ENCODE peak calls at places on chromosomes 5 and 9, in ten cellular contexts. One of them, this sample, is unnamed.

GRCh38 chr9:95008151-95008771 is 281.8 kb downstream of the AOPEP start:
- DNase-seq in cardiac fibroblast: peak
- DNase-seq in GM20000: no peak
- DNase-seq in BE2C: peak
- DNase-seq in glutamatergic neuron: no peak
- DNase-seq in bronchial epithelial cell: peak
- DNase-seq in uterus: no peak
- DNase-seq in tibial nerve: no peak
- DNase-seq in HFFc6: no peak
- DNase-seq in coronary artery: no peak
- DNase-seq in this sample: no peak

GRCh38 chr9:12785941-12786340 is 11.1 kb downstream of the LURAP1L start:
- DNase-seq in cardiac fibroblast: no peak
- DNase-seq in GM20000: no peak
- DNase-seq in BE2C: no peak
- DNase-seq in glutamatergic neuron: no peak
- DNase-seq in bronchial epithelial cell: peak
- DNase-seq in uterus: no peak
- DNase-seq in tibial nerve: no peak
- DNase-seq in HFFc6: no peak
- DNase-seq in coronary artery: no peak
- DNase-seq in this sample: no peak

GRCh38 chr5:21817668-21818419 is 1035.3 kb downstream of the CDH12 start:
- DNase-seq in cardiac fibroblast: no peak
- DNase-seq in GM20000: no peak
- DNase-seq in BE2C: no peak
- DNase-seq in glutamatergic neuron: no peak
- DNase-seq in bronchial epithelial cell: no peak
- DNase-seq in uterus: no peak
- DNase-seq in tibial nerve: no peak
- DNase-seq in HFFc6: no peak
- DNase-seq in coronary artery: no peak
- DNase-seq in this sample: no peak

GRCh38 chr5:83540783-83541182 is 69.2 kb downstream of the VCAN start:
- DNase-seq in cardiac fibroblast: no peak
- DNase-seq in GM20000: no peak
- DNase-seq in BE2C: no peak
- DNase-seq in glutamatergic neuron: no peak
- DNase-seq in bronchial epithelial cell: no peak
- DNase-seq in uterus: no peak
- DNase-seq in tibial nerve: no peak
- DNase-seq in HFFc6: no peak
- DNase-seq in coronary artery: no peak
- DNase-seq in this sample: no peak

GRCh38 chr9:124267271-124267807 is 9.6 kb downstream of the NEK6 start:
- DNase-seq in cardiac fibroblast: peak
- DNase-seq in GM20000: no peak
- DNase-seq in BE2C: no peak
- DNase-seq in glutamatergic neuron: no peak
- DNase-seq in bronchial epithelial cell: peak
- DNase-seq in uterus: no peak
- DNase-seq in tibial nerve: no peak
- DNase-seq in HFFc6: peak
- DNase-seq in coronary artery: peak
- DNase-seq in this sample: peak

GRCh38 chr9:16928179-16928945 is 57.9 kb upstream of the BNC2 start:
- DNase-seq in cardiac fibroblast: no peak
- DNase-seq in GM20000: no peak
- DNase-seq in BE2C: no peak
- DNase-seq in glutamatergic neuron: no peak
- DNase-seq in bronchial epithelial cell: no peak
- DNase-seq in uterus: no peak
- DNase-seq in tibial nerve: no peak
- DNase-seq in HFFc6: no peak
- DNase-seq in coronary artery: no peak
- DNase-seq in this sample: no peak

GRCh38 chr9:117744856-117745389 is 40.7 kb downstream of the TLR4 start:
- DNase-seq in cardiac fibroblast: no peak
- DNase-seq in GM20000: peak
- DNase-seq in BE2C: no peak
- DNase-seq in glutamatergic neuron: peak
- DNase-seq in bronchial epithelial cell: no peak
- DNase-seq in uterus: no peak
- DNase-seq in tibial nerve: no peak
- DNase-seq in HFFc6: no peak
- DNase-seq in coronary artery: no peak
- DNase-seq in this sample: peak

GRCh38 chr5:1019001-1019651 is 10.5 kb downstream of the NKD2 start:
- DNase-seq in cardiac fibroblast: no peak
- DNase-seq in GM20000: no peak
- DNase-seq in BE2C: no peak
- DNase-seq in glutamatergic neuron: peak
- DNase-seq in bronchial epithelial cell: no peak
- DNase-seq in uterus: no peak
- DNase-seq in tibial nerve: no peak
- DNase-seq in HFFc6: no peak
- DNase-seq in coronary artery: no peak
- DNase-seq in this sample: no peak

GRCh38 chr5:163434410-163434866 is 3.0 kb upstream of the CCNG1 start:
- DNase-seq in cardiac fibroblast: peak
- DNase-seq in GM20000: no peak
- DNase-seq in BE2C: peak
- DNase-seq in glutamatergic neuron: no peak
- DNase-seq in bronchial epithelial cell: peak
- DNase-seq in uterus: no peak
- DNase-seq in tibial nerve: no peak
- DNase-seq in HFFc6: no peak
- DNase-seq in coronary artery: no peak
- DNase-seq in this sample: no peak

GRCh38 chr9:35835216-35835604 is 6.2 kb downstream of the TMEM8B start:
- DNase-seq in cardiac fibroblast: no peak
- DNase-seq in GM20000: no peak
- DNase-seq in BE2C: no peak
- DNase-seq in glutamatergic neuron: no peak
- DNase-seq in bronchial epithelial cell: no peak
- DNase-seq in uterus: no peak
- DNase-seq in tibial nerve: no peak
- DNase-seq in HFFc6: no peak
- DNase-seq in coronary artery: no peak
- DNase-seq in this sample: no peak
- TF ChIP-seq CTCF in cardiac fibroblast: peak
- TF ChIP-seq CTCF in GM20000: peak
- TF ChIP-seq CTCF in BE2C: peak
- TF ChIP-seq CTCF in glutamatergic neuron: no peak
- TF ChIP-seq CTCF in bronchial epithelial cell: peak
- TF ChIP-seq CTCF in uterus: no peak
- TF ChIP-seq CTCF in tibial nerve: no peak
- TF ChIP-seq CTCF in HFFc6: peak
- TF ChIP-seq CTCF in coronary artery: no peak
- TF ChIP-seq CTCF in this sample: no peak

DNA sequence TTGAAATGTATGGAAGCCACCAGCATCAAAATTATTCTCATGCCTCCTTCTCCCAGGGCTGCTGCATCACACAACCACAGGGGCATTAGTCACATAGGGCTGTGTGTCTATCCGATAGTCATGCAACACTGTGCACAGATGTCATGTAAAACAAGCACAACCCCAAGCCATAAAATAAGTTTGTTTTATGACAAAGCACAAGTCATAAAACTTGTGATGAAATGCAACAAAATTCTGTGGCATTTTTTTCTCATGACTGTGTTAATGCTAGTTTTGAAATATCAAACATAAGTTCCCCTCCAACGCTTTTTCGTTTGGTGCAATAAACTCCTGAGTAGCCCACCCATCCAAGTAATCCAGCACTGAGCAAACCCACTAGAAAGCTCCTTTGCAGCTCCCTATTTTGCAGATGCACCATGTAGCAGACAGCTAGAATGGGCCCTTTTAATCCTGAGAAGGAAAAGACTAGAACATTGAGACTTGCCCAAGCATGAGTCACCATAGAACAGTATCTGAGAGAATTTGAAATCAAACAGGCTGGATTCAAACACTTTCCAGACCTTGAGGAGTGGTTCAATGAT is 93.3 kb upstream of the ZNF366 start:
- DNase-seq in cardiac fibroblast: peak
- DNase-seq in GM20000: no peak
- DNase-seq in BE2C: no peak
- DNase-seq in glutamatergic neuron: no peak
- DNase-seq in bronchial epithelial cell: peak
- DNase-seq in uterus: no peak
- DNase-seq in tibial nerve: no peak
- DNase-seq in HFFc6: peak
- DNase-seq in coronary artery: no peak
- DNase-seq in this sample: no peak
- TF ChIP-seq CTCF in cardiac fibroblast: no peak
- TF ChIP-seq CTCF in GM20000: no peak
- TF ChIP-seq CTCF in BE2C: no peak
- TF ChIP-seq CTCF in glutamatergic neuron: no peak
- TF ChIP-seq CTCF in bronchial epithelial cell: no peak
- TF ChIP-seq CTCF in uterus: no peak
- TF ChIP-seq CTCF in tibial nerve: no peak
- TF ChIP-seq CTCF in HFFc6: no peak
- TF ChIP-seq CTCF in coronary artery: no peak
- TF ChIP-seq CTCF in this sample: no peak

GRCh38 chr5:133234273-133234672 is 182.5 kb downstream of the HSPA4 start:
- DNase-seq in cardiac fibroblast: no peak
- DNase-seq in GM20000: no peak
- DNase-seq in BE2C: no peak
- DNase-seq in glutamatergic neuron: no peak
- DNase-seq in bronchial epithelial cell: no peak
- DNase-seq in uterus: no peak
- DNase-seq in tibial nerve: no peak
- DNase-seq in HFFc6: no peak
- DNase-seq in coronary artery: no peak
- DNase-seq in this sample: no peak
- TF ChIP-seq CTCF in cardiac fibroblast: no peak
- TF ChIP-seq CTCF in GM20000: no peak
- TF ChIP-seq CTCF in BE2C: no peak
- TF ChIP-seq CTCF in glutamatergic neuron: no peak
- TF ChIP-seq CTCF in bronchial epithelial cell: no peak
- TF ChIP-seq CTCF in uterus: no peak
- TF ChIP-seq CTCF in tibial nerve: no peak
- TF ChIP-seq CTCF in HFFc6: no peak
- TF ChIP-seq CTCF in coronary artery: no peak
- TF ChIP-seq CTCF in this sample: no peak

GRCh38 chr5:113394658-113395057 is 40.1 kb downstream of the TSSK1B start:
- DNase-seq in cardiac fibroblast: no peak
- DNase-seq in GM20000: no peak
- DNase-seq in BE2C: no peak
- DNase-seq in glutamatergic neuron: no peak
- DNase-seq in bronchial epithelial cell: no peak
- DNase-seq in uterus: no peak
- DNase-seq in tibial nerve: no peak
- DNase-seq in HFFc6: no peak
- DNase-seq in coronary artery: no peak
- DNase-seq in this sample: no peak
- TF ChIP-seq CTCF in cardiac fibroblast: no peak
- TF ChIP-seq CTCF in GM20000: no peak
- TF ChIP-seq CTCF in BE2C: no peak
- TF ChIP-seq CTCF in glutamatergic neuron: no peak
- TF ChIP-seq CTCF in bronchial epithelial cell: no peak
- TF ChIP-seq CTCF in uterus: no peak
- TF ChIP-seq CTCF in tibial nerve: no peak
- TF ChIP-seq CTCF in HFFc6: no peak
- TF ChIP-seq CTCF in coronary artery: no peak
- TF ChIP-seq CTCF in this sample: no peak

GRCh38 chr5:91929522-91929817 is 546.4 kb upstream of the ARRDC3 start:
- DNase-seq in cardiac fibroblast: no peak
- DNase-seq in GM20000: no peak
- DNase-seq in BE2C: no peak
- DNase-seq in glutamatergic neuron: no peak
- DNase-seq in bronchial epithelial cell: no peak
- DNase-seq in uterus: no peak
- DNase-seq in tibial nerve: no peak
- DNase-seq in HFFc6: no peak
- DNase-seq in coronary artery: no peak
- DNase-seq in this sample: no peak
- TF ChIP-seq CTCF in cardiac fibroblast: no peak
- TF ChIP-seq CTCF in GM20000: no peak
- TF ChIP-seq CTCF in BE2C: no peak
- TF ChIP-seq CTCF in glutamatergic neuron: peak
- TF ChIP-seq CTCF in bronchial epithelial cell: no peak
- TF ChIP-seq CTCF in uterus: no peak
- TF ChIP-seq CTCF in tibial nerve: no peak
- TF ChIP-seq CTCF in HFFc6: peak
- TF ChIP-seq CTCF in coronary artery: no peak
- TF ChIP-seq CTCF in this sample: no peak

GRCh38 chr5:55540525-55540924 is 5.8 kb upstream of the PLPP1 start:
- DNase-seq in cardiac fibroblast: no peak
- DNase-seq in GM20000: no peak
- DNase-seq in BE2C: no peak
- DNase-seq in glutamatergic neuron: no peak
- DNase-seq in bronchial epithelial cell: no peak
- DNase-seq in uterus: no peak
- DNase-seq in tibial nerve: no peak
- DNase-seq in HFFc6: no peak
- DNase-seq in coronary artery: no peak
- DNase-seq in this sample: no peak

GRCh38 chr5:55541056-55541635 is 6.4 kb upstream of the PLPP1 start:
- DNase-seq in cardiac fibroblast: no peak
- DNase-seq in GM20000: no peak
- DNase-seq in BE2C: no peak
- DNase-seq in glutamatergic neuron: no peak
- DNase-seq in bronchial epithelial cell: no peak
- DNase-seq in uterus: no peak
- DNase-seq in tibial nerve: no peak
- DNase-seq in HFFc6: no peak
- DNase-seq in coronary artery: no peak
- DNase-seq in this sample: no peak

GRCh38 chr5:55546991-55547390 is 12.2 kb upstream of the PLPP1 start:
- DNase-seq in cardiac fibroblast: no peak
- DNase-seq in GM20000: no peak
- DNase-seq in BE2C: no peak
- DNase-seq in glutamatergic neuron: no peak
- DNase-seq in bronchial epithelial cell: no peak
- DNase-seq in uterus: no peak
- DNase-seq in tibial nerve: no peak
- DNase-seq in HFFc6: no peak
- DNase-seq in coronary artery: no peak
- DNase-seq in this sample: no peak

GRCh38 chr5:55547792-55548191 is 13.0 kb upstream of the PLPP1 start:
- DNase-seq in cardiac fibroblast: no peak
- DNase-seq in GM20000: no peak
- DNase-seq in BE2C: no peak
- DNase-seq in glutamatergic neuron: no peak
- DNase-seq in bronchial epithelial cell: no peak
- DNase-seq in uterus: no peak
- DNase-seq in tibial nerve: no peak
- DNase-seq in HFFc6: no peak
- DNase-seq in coronary artery: no peak
- DNase-seq in this sample: no peak

GRCh38 chr5:55544341-55544740 is 9.6 kb upstream of the PLPP1 start:
- DNase-seq in cardiac fibroblast: peak
- DNase-seq in GM20000: no peak
- DNase-seq in BE2C: no peak
- DNase-seq in glutamatergic neuron: no peak
- DNase-seq in bronchial epithelial cell: peak
- DNase-seq in uterus: no peak
- DNase-seq in tibial nerve: no peak
- DNase-seq in HFFc6: no peak
- DNase-seq in coronary artery: no peak
- DNase-seq in this sample: no peak
- TF ChIP-seq CTCF in cardiac fibroblast: no peak
- TF ChIP-seq CTCF in GM20000: no peak
- TF ChIP-seq CTCF in BE2C: no peak
- TF ChIP-seq CTCF in glutamatergic neuron: no peak
- TF ChIP-seq CTCF in bronchial epithelial cell: no peak
- TF ChIP-seq CTCF in uterus: no peak
- TF ChIP-seq CTCF in tibial nerve: no peak
- TF ChIP-seq CTCF in HFFc6: no peak
- TF ChIP-seq CTCF in coronary artery: no peak
- TF ChIP-seq CTCF in this sample: no peak